ENCODE peak calls at places on chromosomes 16 and 17, in four cellular contexts. One of them, this sample, is unnamed. For H3K9me3, the result is how much of the 10 kb centered on the place peaks cover.

GRCh38 chr16:82016268-82016667 is 5.0 kb upstream of the SDR42E1 start:
- DNase-seq in colonic mucosa: peak
- DNase-seq in A549: peak
- DNase-seq in body of pancreas: no peak
- DNase-seq in this sample: peak

GRCh38 chr17:17398188-17398927 is 78.4 kb upstream of the MED9 start:
- DNase-seq in A549: no peak
- DNase-seq in colonic mucosa: no peak
- DNase-seq in body of pancreas: no peak
- DNase-seq in this sample: no peak

GRCh38 chr17:63423251-63423950 is 22.7 kb downstream of the CYB561 start:
- DNase-seq in colonic mucosa: no peak
- DNase-seq in body of pancreas: no peak
- DNase-seq in A549: no peak
- DNase-seq in this sample: no peak

GRCh38 chr16:20799599-20799998 is 6.7 kb downstream of the ERI2 start:
- DNase-seq in body of pancreas: no peak
- DNase-seq in A549: no peak
- DNase-seq in colonic mucosa: no peak
- DNase-seq in this sample: peak

GRCh38 chr16:88354229-88355092 is 28.3 kb upstream of the ZNF469 start:
- DNase-seq in colonic mucosa: no peak
- DNase-seq in body of pancreas: no peak
- DNase-seq in A549: no peak
- DNase-seq in this sample: no peak

GRCh38 chr16:53822936-53823529 is 119.1 kb downstream of the FTO start:
- DNase-seq in A549: no peak
- DNase-seq in body of pancreas: no peak
- DNase-seq in colonic mucosa: no peak
- DNase-seq in this sample: no peak

GRCh38 chr16:46884513-46885293 is 541 bp downstream of the GPT2 start:
- DNase-seq in body of pancreas: peak
- DNase-seq in A549: no peak
- DNase-seq in colonic mucosa: no peak
- DNase-seq in this sample: peak

GRCh38 chr16:85328665-85329058 is 216.4 kb upstream of the CIBAR2 start:
- DNase-seq in body of pancreas: no peak
- DNase-seq in A549: no peak
- DNase-seq in colonic mucosa: no peak
- DNase-seq in this sample: peak

GRCh38 chr16:1758923-1759322 is 12.4 kb downstream of the NME3 start:
- DNase-seq in A549: no peak
- DNase-seq in colonic mucosa: no peak
- DNase-seq in body of pancreas: no peak
- DNase-seq in this sample: no peak

GRCh38 chr17:34366529-34367107 is 3.6 kb upstream of the CCL1 start:
- DNase-seq in colonic mucosa: no peak
- DNase-seq in body of pancreas: no peak
- DNase-seq in A549: no peak
- DNase-seq in this sample: no peak

GRCh38 chr17:37717627-37718382 is 27.1 kb downstream of the HNF1B start:
- DNase-seq in colonic mucosa: no peak
- DNase-seq in body of pancreas: no peak
- DNase-seq in A549: no peak
- DNase-seq in this sample: no peak

GRCh38 chr17:57915980-57916757 is 39.0 kb downstream of the CUEDC1 start:
- DNase-seq in colonic mucosa: no peak
- DNase-seq in A549: no peak
- DNase-seq in body of pancreas: no peak
- DNase-seq in this sample: no peak

GRCh38 chr17:1180958-1181768 is 1.4 kb upstream of the ABR start:
- DNase-seq in colonic mucosa: no peak
- DNase-seq in A549: no peak
- DNase-seq in body of pancreas: no peak
- DNase-seq in this sample: no peak

GRCh38 chr17:77282524-77283515 is 142.1 kb downstream of the SEC14L1 start:
- DNase-seq in colonic mucosa: peak
- DNase-seq in body of pancreas: no peak
- DNase-seq in A549: peak
- DNase-seq in this sample: no peak

GRCh38 chr17:77280304-77280910 is 139.6 kb downstream of the SEC14L1 start:
- DNase-seq in A549: no peak
- DNase-seq in body of pancreas: no peak
- DNase-seq in colonic mucosa: peak
- DNase-seq in this sample: peak

GRCh38 chr17:77281904-77282367 is 141.2 kb downstream of the SEC14L1 start:
- DNase-seq in A549: peak
- DNase-seq in body of pancreas: peak
- DNase-seq in colonic mucosa: peak
- DNase-seq in this sample: no peak

GRCh38 chr17:77279448-77280303 is 138.9 kb downstream of the SEC14L1 start:
- DNase-seq in body of pancreas: no peak
- DNase-seq in colonic mucosa: peak
- DNase-seq in A549: no peak
- DNase-seq in this sample: peak

GRCh38 chr17:77281024-77281903 is 140.5 kb downstream of the SEC14L1 start:
- DNase-seq in A549: peak
- DNase-seq in colonic mucosa: peak
- DNase-seq in body of pancreas: peak
- DNase-seq in this sample: peak
- TF ChIP-seq CTCF in A549: peak
- TF ChIP-seq CTCF in colonic mucosa: no peak
- TF ChIP-seq CTCF in body of pancreas: peak
- TF ChIP-seq CTCF in this sample: no peak

GRCh38 chr16:11485676-11486075 is 101.0 kb downstream of the LITAF start:
- DNase-seq in A549: no peak
- DNase-seq in colonic mucosa: no peak
- DNase-seq in body of pancreas: no peak
- DNase-seq in this sample: no peak
- H3K9me3 ChIP-seq in A549: under half
- H3K9me3 ChIP-seq in colonic mucosa: under half
- H3K9me3 ChIP-seq in body of pancreas: under half
- H3K9me3 ChIP-seq in this sample: under half

GRCh38 chr17:42404326-42405055 is 16.2 kb upstream of the STAT3 start:
- DNase-seq in body of pancreas: no peak
- DNase-seq in A549: no peak
- DNase-seq in colonic mucosa: no peak
- DNase-seq in this sample: no peak

GRCh38 chr17:42405076-42405475 is 16.8 kb upstream of the STAT3 start:
- DNase-seq in body of pancreas: no peak
- DNase-seq in colonic mucosa: no peak
- DNase-seq in A549: no peak
- DNase-seq in this sample: no peak

GRCh38 chr17:42399948-42400843 is 12.0 kb upstream of the STAT3 start:
- DNase-seq in colonic mucosa: no peak
- DNase-seq in A549: no peak
- DNase-seq in body of pancreas: no peak
- DNase-seq in this sample: no peak

GRCh38 chr17:42403150-42403549 is 14.9 kb upstream of the STAT3 start:
- DNase-seq in colonic mucosa: peak
- DNase-seq in body of pancreas: no peak
- DNase-seq in A549: no peak
- DNase-seq in this sample: no peak

GRCh38 chr17:42402121-42402516 is 13.9 kb upstream of the STAT3 start:
- DNase-seq in colonic mucosa: peak
- DNase-seq in A549: no peak
- DNase-seq in body of pancreas: no peak
- DNase-seq in this sample: no peak
- H3K27ac ChIP-seq in colonic mucosa: peak
- H3K27ac ChIP-seq in A549: peak
- H3K27ac ChIP-seq in body of pancreas: no peak
- H3K27ac ChIP-seq in this sample: no peak

GRCh38 chr16:52528393-52529080 is 18.4 kb downstream of the TOX3 start:
- DNase-seq in colonic mucosa: no peak
- DNase-seq in body of pancreas: no peak
- DNase-seq in A549: no peak
- DNase-seq in this sample: no peak
- TF ChIP-seq CTCF in colonic mucosa: no peak
- TF ChIP-seq CTCF in body of pancreas: no peak
- TF ChIP-seq CTCF in A549: no peak
- TF ChIP-seq CTCF in this sample: no peak

GRCh38 chr16:63856537-63856936 is 1265.3 kb downstream of the CDH11 start:
- DNase-seq in body of pancreas: no peak
- DNase-seq in A549: no peak
- DNase-seq in colonic mucosa: no peak
- DNase-seq in this sample: no peak
- H3K9me3 ChIP-seq in body of pancreas: under half
- H3K9me3 ChIP-seq in A549: under half
- H3K9me3 ChIP-seq in colonic mucosa: under half
- H3K9me3 ChIP-seq in this sample: under half